ENCODE peak calls at places on chromosomes 4 and X, in five cellular contexts. D is HFFc6, A is AG04450, U is neural crest cell, F is nephron progenitor cell. T is an unnamed sample.
A peak's percentile ranks its signal among the peaks of the same experiment; 100 is the strongest.

GRCh38 chr4:108683479-108683878 is 33.1 kb downstream of the OSTC start:
- DNase-seq in D (peak; percentile 31), A (no peak), U (no peak), F (no peak), T (peak; percentile 16)

GRCh38 chr4:23373269-23373668 is 516.6 kb downstream of the PPARGC1A start:
- DNase-seq in D (no peak), A (no peak), U (no peak), F (no peak), T (peak; percentile 51)

GRCh38 chr4:37244583-37245390 is at the start of gene NWD2:
- DNase-seq in D (no peak), A (no peak), U (peak; percentile 42), F (peak; percentile 69), T (no peak)

GRCh38 chr4:98627883-98628282 is 30.5 kb downstream of the TSPAN5 start:
- DNase-seq in D (peak; percentile 68), A (peak; percentile 42), U (no peak), F (no peak), T (peak; percentile 34)

GRCh38 chr4:75110061-75110460 is 177.1 kb downstream of the PARM1 start:
- DNase-seq in D (no peak), A (no peak), U (no peak), F (no peak), T (no peak)

GRCh38 chrX:38879631-38880220 is 78.5 kb downstream of the MID1IP1 start:
- DNase-seq in D (no peak), A (no peak), U (no peak), F (no peak), T (no peak)

GRCh38 chr4:102598102-102598758 is 97.1 kb downstream of the NFKB1 start:
- DNase-seq in D (peak; percentile 16), A (no peak), U (no peak), F (no peak), T (no peak)

GRCh38 chr4:119510750-119511149 is 117.9 kb downstream of the PDE5A start:
- DNase-seq in D (peak; percentile 27), A (no peak), U (no peak), F (no peak), T (no peak)

GRCh38 chr4:8722556-8722955 is 130.0 kb downstream of the CPZ start:
- DNase-seq in D (no peak), A (no peak), U (no peak), F (no peak), T (no peak)

GRCh38 chr4:185128272-185129119 is 14.6 kb upstream of the SLC25A4 start:
- DNase-seq in D (no peak), A (no peak), U (no peak), F (peak; percentile 62), T (peak; percentile 35)

GRCh38 chr4:146791439-146791838 is 152.7 kb downstream of the POU4F2 start:
- DNase-seq in D (no peak), A (no peak), U (no peak), F (no peak), T (no peak)

GRCh38 chrX:56764153-56764974 is 35.3 kb downstream of the NBDY start:
- DNase-seq in D (peak; percentile 51), A (peak; percentile 47), U (peak; percentile 32), F (peak; percentile 66), T (peak; percentile 27)

GRCh38 chr4:157045507-157046127 is 30.3 kb upstream of the GLRB start:
- DNase-seq in D (peak; percentile 74), A (peak; percentile 61), U (no peak), F (peak; percentile 21), T (peak; percentile 61)

GRCh38 chr4:55866973-55867574 is 13.6 kb downstream of the EXOC1 start:
- DNase-seq in D (peak; percentile 66), A (no peak), U (no peak), F (no peak), T (peak; percentile 29)

GRCh38 chr4:62263454-62263853 is 1063.3 kb downstream of the ADGRL3 start:
- DNase-seq in D (no peak), A (no peak), U (no peak), F (no peak), T (no peak)

GRCh38 chr4:111880116-111880515 is 265.1 kb upstream of the FAM241A start:
- DNase-seq in D (no peak), A (no peak), U (no peak), F (no peak), T (no peak)

DNA sequence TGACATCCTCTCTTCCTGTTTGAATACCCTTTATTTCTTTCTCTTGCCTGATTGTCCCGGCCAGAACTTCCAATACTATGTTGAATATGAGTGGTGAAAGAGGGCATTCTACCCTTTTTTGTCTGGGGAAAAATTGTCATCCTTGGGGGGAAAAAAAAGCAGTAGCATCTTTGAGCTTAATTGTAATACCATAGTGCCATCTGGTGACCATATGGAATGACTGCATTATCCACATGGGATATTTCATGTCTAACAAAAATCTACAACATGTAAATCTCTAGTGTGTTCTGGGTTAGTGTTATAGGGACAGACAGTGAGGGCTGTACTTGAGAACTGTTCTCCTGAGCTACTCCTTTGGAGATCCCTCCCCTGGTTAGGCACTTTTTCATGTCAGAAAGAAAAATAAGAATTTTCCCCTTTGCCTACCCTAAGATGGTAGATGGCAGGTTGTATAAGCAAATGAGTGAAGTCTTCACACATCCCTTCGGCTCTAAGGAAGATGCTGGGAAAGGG is 26.0 kb downstream of the CAPN6 start:
- DNase-seq in D (no peak), A (no peak), U (no peak), F (no peak), T (peak; percentile 17)
- TF ChIP-seq CTCF in D (peak; percentile 43), A (peak; percentile 35), U (peak; percentile 84), F (peak; percentile 60), T (peak; percentile 36)

DNA sequence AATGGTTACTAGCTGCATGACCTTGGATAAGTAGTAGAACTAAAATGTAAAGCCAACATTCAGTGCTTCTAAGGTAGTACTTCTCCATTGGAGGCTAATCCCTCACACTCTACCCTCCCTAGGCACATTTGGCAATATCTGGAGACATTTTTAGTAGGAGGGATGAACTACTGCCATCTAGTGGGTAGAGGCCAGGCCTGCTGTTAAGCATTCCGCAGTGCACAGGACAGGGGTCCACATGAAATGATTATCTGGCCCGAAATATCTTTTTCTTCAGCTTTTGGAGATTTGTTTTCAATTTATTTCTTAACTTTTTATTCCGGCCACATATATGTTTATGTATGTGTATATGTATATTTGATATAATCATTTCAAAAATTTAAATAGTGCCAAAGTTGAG is 36.0 kb upstream of the SPANXC start:
- DNase-seq in D (no peak), A (no peak), U (peak; percentile 1), F (peak; percentile 10), T (peak; percentile 10)
- TF ChIP-seq CTCF in D (peak; percentile 72), A (peak; percentile 63), U (peak; percentile 72), F (peak; percentile 58), T (peak; percentile 44)

DNA sequence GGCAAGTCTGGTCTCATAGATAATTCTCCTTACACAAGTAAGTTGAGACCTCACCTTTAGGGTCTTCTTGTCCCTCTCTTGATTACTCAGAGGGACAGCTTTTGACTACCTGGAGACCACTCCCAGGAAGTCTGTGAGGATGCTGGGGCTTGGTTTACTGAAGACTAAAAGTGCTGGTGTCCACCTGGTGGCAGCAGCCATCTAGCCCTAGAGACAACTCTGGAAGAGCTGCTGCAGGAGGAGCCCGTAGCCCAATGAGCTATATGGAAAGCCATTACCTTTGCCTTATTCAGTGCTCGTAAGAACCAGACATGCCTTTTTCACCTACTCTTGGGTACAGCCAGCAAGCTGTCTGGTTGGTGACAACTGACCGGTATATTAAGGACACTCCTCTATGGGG is 7.3 kb downstream of the FGFBP2 start:
- DNase-seq in D (peak; percentile 6), A (no peak), U (no peak), F (no peak), T (no peak)
- TF ChIP-seq CTCF in D (no peak), A (peak; percentile 36), U (no peak), F (no peak), T (no peak)

DNA sequence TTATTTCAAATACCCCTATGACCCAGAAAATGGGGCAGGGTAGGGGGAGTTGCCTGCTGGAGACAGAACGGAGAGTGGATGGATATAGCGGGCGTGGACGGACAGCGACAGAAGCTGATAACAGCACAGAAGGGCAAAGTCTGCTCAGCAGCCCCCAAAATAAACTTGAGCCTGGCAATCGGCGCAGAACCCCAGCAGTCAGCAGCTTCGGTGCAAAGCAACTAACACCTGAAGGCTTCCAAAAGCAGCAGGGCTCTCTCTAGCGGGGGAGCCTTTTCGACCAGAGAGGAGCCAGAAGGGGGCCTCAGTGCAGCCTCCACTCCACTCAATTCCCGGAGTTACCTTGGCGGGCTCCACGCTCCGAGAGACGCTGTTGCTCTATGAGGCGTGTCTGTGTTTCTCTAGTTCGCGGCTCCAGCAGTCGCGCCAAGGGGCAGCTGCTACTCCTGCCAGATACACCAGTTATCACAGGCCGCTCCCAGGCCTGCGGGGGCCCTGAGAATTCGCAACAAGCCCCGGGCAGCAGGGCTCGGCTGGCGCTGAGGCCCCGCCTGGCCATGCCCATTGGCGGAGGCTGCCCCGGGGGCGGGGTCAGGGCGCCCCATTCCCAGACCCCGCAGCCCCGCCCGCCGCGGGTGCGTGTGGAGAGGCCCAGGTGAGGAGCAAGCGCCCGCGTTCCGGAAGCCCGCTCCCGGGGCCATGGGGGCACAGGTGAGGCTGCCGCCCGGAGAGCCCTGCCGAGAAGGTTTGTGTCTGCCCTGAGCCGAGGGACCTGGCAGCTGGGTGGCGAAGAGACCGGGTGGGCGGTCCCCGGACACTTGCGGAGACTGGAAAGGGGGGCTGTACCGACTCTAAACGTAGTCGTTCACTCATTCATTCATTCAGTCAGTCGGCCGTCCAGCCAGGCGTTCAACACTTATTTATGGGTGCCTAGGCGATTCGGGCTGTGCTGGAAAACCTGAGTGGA is at the start of the genes CNGA1 and NIPAL1:
- DNase-seq in D (peak; percentile 41), A (no peak), U (peak; percentile 61), F (peak; percentile 87), T (peak; percentile 94)
- TF ChIP-seq CTCF in D (peak; percentile 63), A (peak; percentile 47), U (peak; percentile 49), F (peak; percentile 14), T (no peak)

DNA sequence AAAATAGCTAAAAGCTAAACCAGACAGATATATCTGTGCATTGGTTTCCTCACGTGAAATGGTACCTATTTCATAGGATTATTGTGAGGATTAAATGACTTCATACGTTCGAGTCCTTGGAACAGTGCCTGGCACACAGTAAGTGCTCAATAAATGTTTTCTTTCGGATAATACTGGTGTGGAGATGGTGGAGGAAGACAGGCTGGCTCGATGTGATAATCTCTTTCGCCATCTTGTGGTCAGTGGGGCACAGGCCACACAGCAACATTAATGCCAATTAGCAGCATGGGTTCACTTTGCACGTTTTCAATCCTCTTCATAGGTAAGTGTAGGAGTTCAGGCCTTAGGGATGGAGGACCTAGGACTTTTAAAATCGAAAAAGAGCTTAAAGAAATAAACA is 9.3 kb downstream of the PAGE4 start:
- DNase-seq in D (peak; percentile 0), A (no peak), U (peak; percentile 8), F (peak; percentile 20), T (peak; percentile 19)
- TF ChIP-seq CTCF in D (peak; percentile 74), A (peak; percentile 45), U (peak; percentile 68), F (peak; percentile 59), T (peak; percentile 67)

GRCh38 chr4:85127653-85128052 is 161.2 kb upstream of the WDFY3 start:
- DNase-seq in D (peak; percentile 30), A (no peak), U (peak; percentile 3), F (peak; percentile 23), T (peak; percentile 56)
- TF ChIP-seq CTCF in D (peak; percentile 81), A (peak; percentile 49), U (peak; percentile 68), F (peak; percentile 77), T (peak; percentile 32)

GRCh38 chrX:2451456-2452316 is 49.1 kb downstream of the DHRSX start:
- DNase-seq in D (no peak), A (no peak), U (no peak), F (no peak), T (no peak)
- TF ChIP-seq CTCF in D (no peak), A (no peak), U (no peak), F (no peak), T (no peak)

GRCh38 chr4:153174821-153175567 is 29.2 kb upstream of the TRIM2 start:
- DNase-seq in D (no peak), A (no peak), U (no peak), F (no peak), T (no peak)
- TF ChIP-seq CTCF in D (no peak), A (no peak), U (no peak), F (no peak), T (no peak)